ENCODE peak calls at places on chromosome 19, in four cellular contexts. M is neural progenitor cell, S is GM23248, F is endothelial cell of umbilical vein. J is an unnamed sample.

GRCh38 chr19:19553670-19554069 is 15.6 kb downstream of the CILP2 start:
- DNase-seq in M (no peak), F (no peak), S (no peak), J (no peak)

GRCh38 chr19:912181-913079 is 589 bp downstream of the R3HDM4 start:
- DNase-seq in M (no peak), F (no peak), S (peak; percentile 24), J (peak; percentile 53)

GRCh38 chr19:3606174-3606689 is 443 bp downstream of the TBXA2R start:
- DNase-seq in S (peak; percentile 37), F (no peak), M (peak; percentile 51), J (no peak)

GRCh38 chr19:12034610-12035009 is 869 bp downstream of the ZNF433 start:
- DNase-seq in F (no peak), M (peak; percentile 22), S (peak; percentile 46), J (peak; percentile 9)

GRCh38 chr19:1252818-1253513 is 4.6 kb downstream of the MIDN start:
- DNase-seq in M (no peak), F (peak; percentile 88), S (peak; percentile 98), J (peak; percentile 95)

GRCh38 chr19:4120531-4120930 is 3.4 kb downstream of the MAP2K2 start:
- DNase-seq in S (peak; percentile 76), F (no peak), M (no peak), J (no peak)

GRCh38 chr19:14149509-14149994 is 13.2 kb upstream of the ASF1B start:
- DNase-seq in M (no peak), F (peak; percentile 84), S (peak; percentile 51), J (peak; percentile 72)

GRCh38 chr19:18153555-18154134 is 682 bp downstream of the PIK3R2 start:
- DNase-seq in S (peak; percentile 51), F (no peak), M (peak; percentile 46), J (peak; percentile 55)

GRCh38 chr19:42424345-42424707 is 2.9 kb downstream of the LIPE start:
- DNase-seq in S (no peak), M (no peak), F (no peak), J (no peak)

GRCh38 chr19:40867701-40868100 is 14.3 kb downstream of the CYP2A7 start:
- DNase-seq in S (no peak), F (no peak), M (no peak), J (no peak)

GRCh38 chr19:14347999-14348889 is 33.0 kb upstream of the ADGRE5 start:
- DNase-seq in S (peak; percentile 71), F (peak; percentile 37), M (peak; percentile 79), J (peak; percentile 77)

GRCh38 chr19:54211214-54211613 is 10.6 kb downstream of the RPS9 start:
- DNase-seq in M (no peak), F (no peak), S (no peak), J (no peak)
- H3K27ac ChIP-seq in M (no peak overlapping the region), F (no peak overlapping the region), S (no peak overlapping the region), J (peak overlapping the region; percentile 91)

DNA sequence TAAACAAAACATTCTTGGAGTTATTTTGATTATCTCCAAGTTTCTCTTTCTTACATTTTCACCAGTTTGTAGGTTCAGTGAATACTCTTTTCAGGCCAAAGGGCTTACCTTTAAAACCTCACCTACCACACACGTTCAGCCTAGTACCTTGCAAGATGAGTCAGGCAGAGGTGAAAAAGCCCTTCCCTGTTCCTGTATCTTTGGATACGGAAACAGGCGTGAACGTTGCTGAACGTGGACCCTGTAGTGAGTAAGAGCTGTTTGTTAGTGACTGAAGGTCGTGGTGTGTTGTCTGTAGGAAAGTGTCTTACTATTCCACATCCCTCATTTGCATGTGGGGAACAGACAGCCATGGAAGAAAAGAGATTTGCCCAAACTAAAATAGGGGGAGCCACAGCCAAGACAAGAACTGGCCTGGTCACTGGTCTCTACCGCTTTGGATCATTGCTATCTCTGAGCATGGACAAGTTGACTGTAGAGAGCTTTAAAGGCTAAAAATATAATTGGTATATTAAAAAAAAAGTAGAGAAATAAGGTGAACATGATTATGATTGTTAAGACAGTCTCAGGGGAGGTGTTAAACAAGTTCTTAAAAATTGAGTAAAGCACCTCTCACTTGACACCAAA is 3.5 kb downstream of the CEBPG start:
- DNase-seq in F (peak; percentile 42), S (no peak), M (no peak), J (peak; percentile 62)
- H3K4me2 ChIP-seq in F (peak overlapping the region; percentile 80), S (peak overlapping the region; percentile 24), M (peak overlapping the region; percentile 57), J (peak overlapping the region; percentile 86)

DNA sequence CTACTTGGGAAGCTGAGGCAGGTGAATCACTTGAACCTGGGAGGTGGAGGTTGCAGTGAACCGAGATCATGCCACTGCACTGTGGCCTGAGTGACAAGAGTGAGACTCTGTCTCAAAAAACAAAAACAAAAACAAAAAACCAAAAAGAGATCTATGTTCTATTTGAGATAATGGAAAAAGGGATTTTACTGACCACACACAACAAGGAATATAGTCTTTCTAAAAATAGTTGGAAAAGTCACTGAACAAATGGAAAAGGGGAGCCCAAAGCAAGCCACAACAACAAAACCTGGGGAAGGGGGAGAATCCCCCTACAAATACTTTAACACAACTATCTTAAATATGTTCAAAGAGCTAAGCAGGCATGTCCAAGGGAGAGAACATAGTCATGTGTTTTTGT is 37.3 kb downstream of the ZNF558 start:
- DNase-seq in S (no peak), M (no peak), F (no peak), J (no peak)
- H3K4me3 ChIP-seq in S (no peak overlapping the region), M (no peak overlapping the region), F (no peak overlapping the region), J (no peak overlapping the region)

GRCh38 chr19:47047272-47047930 is 1.0 kb downstream of the TMEM160 start:
- DNase-seq in S (no peak), M (no peak), F (no peak), J (no peak)
- H3K27ac ChIP-seq in S (peak overlapping the region; percentile 36), M (no peak overlapping the region), F (no peak overlapping the region), J (peak overlapping the region; percentile 35)

GRCh38 chr19:51461723-51462161 is 3.5 kb upstream of the SIGLEC8 start:
- DNase-seq in M (no peak), S (no peak), F (no peak), J (no peak)
- H3K4me2 ChIP-seq in M (no peak overlapping the region), S (no peak overlapping the region), F (no peak overlapping the region), J (no peak overlapping the region)

GRCh38 chr19:28394705-28395104 is 818.2 kb downstream of the UQCRFS1 start:
- DNase-seq in F (no peak), S (no peak), M (no peak), J (no peak)
- H3K4me3 ChIP-seq in F (no peak overlapping the region), S (no peak overlapping the region), M (no peak overlapping the region), J (no peak overlapping the region)

GRCh38 chr19:5585461-5586299 is 17.9 kb upstream of the TINCR start:
- DNase-seq in F (no peak), S (no peak), M (peak; percentile 80), J (no peak)
- H3K27ac ChIP-seq in F (no peak overlapping the region), S (no peak overlapping the region), M (peak overlapping the region; percentile 88), J (peak overlapping the region; percentile 37)

GRCh38 chr19:48512504-48513288 is 1.1 kb upstream of the LMTK3 start:
- DNase-seq in F (no peak), S (no peak), M (peak; percentile 1), J (no peak)
- H3K4me2 ChIP-seq in F (peak overlapping the region; percentile 59), S (no peak overlapping the region), M (peak overlapping the region; percentile 91), J (peak overlapping the region; percentile 97)

J was measured in hepatocyte.